ENCODE peak calls at places on chromosomes 12 and 14, in four cellular contexts. J, B, A and E are unnamed samples.
A peak's percentile ranks its signal among the peaks of the same experiment; 100 is the strongest.

GRCh38 chr12:27781680-27782079 is 1.6 kb upstream of the MANSC4 start:
- DNase-seq in A (no peak), B (no peak), J (no peak), E (no peak)

GRCh38 chr12:104370989-104371870 is 67.7 kb downstream of the EID3 start:
- DNase-seq in B (no peak), A (no peak), J (no peak), E (no peak)

GRCh38 chr12:116220756-116221155 is 56.7 kb downstream of the MED13L start:
- DNase-seq in A (no peak), B (no peak), J (no peak), E (no peak)

GRCh38 chr14:31536201-31536960 is 24.8 kb upstream of the NUBPL start:
- DNase-seq in A (no peak), J (no peak), B (no peak), E (no peak)

GRCh38 chr12:65784616-65785015 is 39.7 kb upstream of the HMGA2 start:
- DNase-seq in A (no peak), J (no peak), B (no peak), E (no peak)

GRCh38 chr14:67221248-67221981 is 19.8 kb upstream of the PALS1 start:
- DNase-seq in A (no peak), J (no peak), B (no peak), E (no peak)

GRCh38 chr12:91406920-91407341 is 224.3 kb upstream of the DCN start:
- DNase-seq in A (no peak), B (no peak), J (no peak), E (no peak)

GRCh38 chr12:4215862-4216541 is 57.6 kb upstream of the CCND2 start:
- DNase-seq in B (no peak), J (no peak), A (no peak), E (no peak)

GRCh38 chr14:36344211-36344610 is 23.8 kb upstream of the MBIP start:
- DNase-seq in A (no peak), B (no peak), J (no peak), E (no peak)

GRCh38 chr14:36091096-36091495 is 85.4 kb downstream of the PTCSC3 start:
- DNase-seq in J (no peak), A (no peak), B (peak; percentile 73), E (no peak)

GRCh38 chr12:123714302-123714627 is 2.1 kb downstream of the ATP6V0A2 start:
- DNase-seq in B (no peak), A (no peak), J (peak; percentile 24), E (no peak)

GRCh38 chr14:72594099-72594901 is 299.6 kb downstream of the DPF3 start:
- DNase-seq in J (peak; percentile 70), B (no peak), A (no peak), E (peak; percentile 76)

GRCh38 chr14:63878052-63878451 is 25.2 kb downstream of the SYNE2 start:
- DNase-seq in A (no peak), B (no peak), J (no peak), E (no peak)

GRCh38 chr14:68283378-68284123 is 464.0 kb downstream of the RAD51B start:
- DNase-seq in A (peak; percentile 25), J (peak; percentile 78), B (no peak), E (peak; percentile 86)

GRCh38 chr12:121964813-121965643 is 46.6 kb downstream of the CFAP251 start:
- DNase-seq in A (no peak), B (no peak), J (no peak), E (no peak)

GRCh38 chr12:49108958-49109404 is 1.7 kb downstream of the LMBR1L start:
- DNase-seq in A (no peak), J (no peak), B (peak; percentile 43), E (no peak)

GRCh38 chr12:114688256-114688845 is 4.4 kb upstream of the TBX3 start:
- DNase-seq in B (no peak), J (no peak), A (no peak), E (no peak)

GRCh38 chr12:83939718-83940117 is 972.9 kb downstream of the SLC6A15 start:
- DNase-seq in J (no peak), A (no peak), B (no peak), E (no peak)

GRCh38 chr12:109731231-109731731 is 17.7 kb downstream of the FAM222A start:
- DNase-seq in A (no peak), J (peak; percentile 7), B (no peak), E (no peak)